ENCODE peak calls at places on chromosomes 12 and 14, in six cellular contexts. U is brain microvascular endothelial cell, E is fibroblast of the conjunctiva, W is HFF-Myc, G is CMK, Q is RPMI7951. P is an unnamed sample.

GRCh38 chr14:105092912-105093425 is 27.7 kb upstream of the GPR132 start:
- DNase-seq in U (peak; percentile 12), E (no peak), W (no peak), G (no peak), Q (no peak), P (no peak)

GRCh38 chr12:84397279-84397678 is 515.3 kb downstream of the SLC6A15 start:
- DNase-seq in U (no peak), E (peak; percentile 1), W (no peak), G (no peak), Q (no peak), P (no peak)

GRCh38 chr12:26100966-26101744 is 23.7 kb downstream of the BHLHE41 start:
- DNase-seq in U (no peak), E (no peak), W (no peak), G (no peak), Q (no peak), P (no peak)

GRCh38 chr14:53368714-53369191 is 215.6 kb upstream of the DDHD1 start:
- DNase-seq in U (no peak), E (peak; percentile 47), W (peak; percentile 81), G (no peak), Q (peak; percentile 75), P (peak; percentile 74)

GRCh38 chr12:73057428-73057827 is 785.3 kb downstream of the TRHDE start:
- DNase-seq in U (no peak), E (no peak), W (no peak), G (no peak), Q (no peak), P (no peak)

GRCh38 chr12:132162508-132163031 is 18.3 kb downstream of the NOC4L start:
- DNase-seq in U (peak; percentile 67), E (peak; percentile 43), W (no peak), G (no peak), Q (peak; percentile 87), P (peak; percentile 62)

GRCh38 chr12:8996682-8997405 is 7.5 kb downstream of the KLRG1 start:
- DNase-seq in U (peak; percentile 46), E (no peak), W (peak; percentile 3), G (no peak), Q (peak; percentile 54), P (no peak)

GRCh38 chr14:99062772-99063418 is 209.1 kb downstream of the BCL11B start:
- DNase-seq in U (no peak), E (no peak), W (no peak), G (no peak), Q (no peak), P (no peak)

GRCh38 chr12:104588048-104588942 is 131.5 kb downstream of the CHST11 start:
- DNase-seq in U (peak; percentile 66), E (no peak), W (peak; percentile 80), G (no peak), Q (peak; percentile 92), P (no peak)

GRCh38 chr12:19822476-19822875 is 383.2 kb downstream of the AEBP2 start:
- DNase-seq in U (no peak), E (no peak), W (no peak), G (no peak), Q (no peak), P (no peak)

GRCh38 chr12:78177298-78177697 is 346.6 kb downstream of the NAV3 start:
- DNase-seq in U (no peak), E (no peak), W (no peak), G (no peak), Q (no peak), P (no peak)

GRCh38 chr14:104315169-104315568 is 176.8 kb downstream of the KIF26A start:
- DNase-seq in U (no peak), E (no peak), W (no peak), G (no peak), Q (no peak), P (no peak)

GRCh38 chr14:94770251-94770749 is 387 bp upstream of the GSC start:
- DNase-seq in U (no peak), E (peak; percentile 6), W (no peak), G (no peak), Q (no peak), P (no peak)

GRCh38 chr12:51339750-51340149 is 6.7 kb downstream of the CELA1 start:
- DNase-seq in U (no peak), E (no peak), W (no peak), G (no peak), Q (no peak), P (no peak)

GRCh38 chr12:113174461-113175384 is 10.6 kb downstream of the DDX54 start:
- DNase-seq in U (peak; percentile 60), E (peak; percentile 40), W (no peak), G (peak; percentile 38), Q (peak; percentile 51), P (no peak)

GRCh38 chr12:19183121-19183838 is 53.7 kb downstream of the PLEKHA5 start:
- DNase-seq in U (no peak), E (no peak), W (no peak), G (no peak), Q (peak; percentile 20), P (no peak)

GRCh38 chr12:57740656-57741412 is 2.3 kb upstream of the AGAP2 start:
- DNase-seq in U (no peak), E (no peak), W (no peak), G (no peak), Q (no peak), P (no peak)